ENCODE peak calls at places on chromosomes 3 and 15, in four cellular contexts. One of them, this sample, is unnamed.
A peak's percentile ranks its signal among the peaks of the same experiment; 100 is the strongest.

GRCh38 chr15:68488290-68488689 is 56.3 kb upstream of the ITGA11 start:
- DNase-seq in suprapubic skin: no peak
- DNase-seq in A549: no peak
- DNase-seq in heart right ventricle: no peak
- DNase-seq in this sample: no peak

GRCh38 chr15:66098019-66098363 is 155.6 kb downstream of the MEGF11 start:
- DNase-seq in suprapubic skin: peak; percentile 29
- DNase-seq in A549: no peak
- DNase-seq in heart right ventricle: no peak
- DNase-seq in this sample: no peak

GRCh38 chr3:184003187-184003967 is 14.3 kb downstream of the ABCC5 start:
- DNase-seq in suprapubic skin: no peak
- DNase-seq in A549: no peak
- DNase-seq in heart right ventricle: no peak
- DNase-seq in this sample: no peak

GRCh38 chr3:55013145-55013544 is 85.3 kb upstream of the LRTM1 start:
- DNase-seq in suprapubic skin: no peak
- DNase-seq in A549: peak; percentile 2
- DNase-seq in heart right ventricle: no peak
- DNase-seq in this sample: no peak

GRCh38 chr3:107598926-107599754 is 76.4 kb downstream of the BBX start:
- DNase-seq in suprapubic skin: no peak
- DNase-seq in A549: peak; percentile 33
- DNase-seq in heart right ventricle: peak; percentile 23
- DNase-seq in this sample: no peak

GRCh38 chr3:141851411-141851810 is 25.0 kb upstream of the ATP1B3 start:
- DNase-seq in suprapubic skin: no peak
- DNase-seq in A549: no peak
- DNase-seq in heart right ventricle: no peak
- DNase-seq in this sample: no peak

GRCh38 chr3:172524611-172525010 is 1.4 kb upstream of the TNFSF10 start:
- DNase-seq in suprapubic skin: no peak
- DNase-seq in A549: no peak
- DNase-seq in heart right ventricle: no peak
- DNase-seq in this sample: no peak

GRCh38 chr3:17752851-17753250 is 10.4 kb upstream of the TBC1D5 start:
- DNase-seq in suprapubic skin: no peak
- DNase-seq in A549: no peak
- DNase-seq in heart right ventricle: no peak
- DNase-seq in this sample: no peak

GRCh38 chr15:23014394-23015000 is 24.9 kb downstream of the TUBGCP5 start:
- DNase-seq in suprapubic skin: no peak
- DNase-seq in A549: no peak
- DNase-seq in heart right ventricle: no peak
- DNase-seq in this sample: no peak

GRCh38 chr3:125055165-125055912 is 458 bp downstream of the HEG1 start:
- DNase-seq in suprapubic skin: no peak
- DNase-seq in A549: no peak
- DNase-seq in heart right ventricle: peak; percentile 55
- DNase-seq in this sample: peak; percentile 75

GRCh38 chr3:126537116-126537729 is 13.3 kb downstream of the CHST13 start:
- DNase-seq in suprapubic skin: peak; percentile 21
- DNase-seq in A549: no peak
- DNase-seq in heart right ventricle: no peak
- DNase-seq in this sample: no peak

GRCh38 chr15:40087991-40088928 is 20.4 kb downstream of the BMF start:
- DNase-seq in suprapubic skin: peak; percentile 70
- DNase-seq in A549: no peak
- DNase-seq in heart right ventricle: peak; percentile 57
- DNase-seq in this sample: peak; percentile 63

GRCh38 chr3:186452517-186452916 is 90.5 kb upstream of the DGKG start:
- DNase-seq in suprapubic skin: no peak
- DNase-seq in A549: no peak
- DNase-seq in heart right ventricle: no peak
- DNase-seq in this sample: no peak

GRCh38 chr15:33150993-33151392 is 43.5 kb downstream of the FMN1 start:
- DNase-seq in suprapubic skin: no peak
- DNase-seq in A549: no peak
- DNase-seq in heart right ventricle: no peak
- DNase-seq in this sample: no peak

GRCh38 chr3:172582712-172583111 is 59.5 kb upstream of the TNFSF10 start:
- DNase-seq in suprapubic skin: no peak
- DNase-seq in A549: no peak
- DNase-seq in heart right ventricle: no peak
- DNase-seq in this sample: no peak

GRCh38 chr3:13200951-13201350 is 127.7 kb upstream of the IQSEC1 start:
- DNase-seq in suprapubic skin: no peak
- DNase-seq in A549: no peak
- DNase-seq in heart right ventricle: no peak
- DNase-seq in this sample: no peak

GRCh38 chr3:21159565-21159950 is 591.5 kb downstream of the ZNF385D start:
- DNase-seq in suprapubic skin: no peak
- DNase-seq in A549: no peak
- DNase-seq in heart right ventricle: no peak
- DNase-seq in this sample: no peak

GRCh38 chr3:142929109-142929508 is 34.4 kb downstream of the PAQR9 start:
- DNase-seq in suprapubic skin: no peak
- DNase-seq in A549: peak; percentile 78
- DNase-seq in heart right ventricle: peak; percentile 21
- DNase-seq in this sample: no peak

DNA sequence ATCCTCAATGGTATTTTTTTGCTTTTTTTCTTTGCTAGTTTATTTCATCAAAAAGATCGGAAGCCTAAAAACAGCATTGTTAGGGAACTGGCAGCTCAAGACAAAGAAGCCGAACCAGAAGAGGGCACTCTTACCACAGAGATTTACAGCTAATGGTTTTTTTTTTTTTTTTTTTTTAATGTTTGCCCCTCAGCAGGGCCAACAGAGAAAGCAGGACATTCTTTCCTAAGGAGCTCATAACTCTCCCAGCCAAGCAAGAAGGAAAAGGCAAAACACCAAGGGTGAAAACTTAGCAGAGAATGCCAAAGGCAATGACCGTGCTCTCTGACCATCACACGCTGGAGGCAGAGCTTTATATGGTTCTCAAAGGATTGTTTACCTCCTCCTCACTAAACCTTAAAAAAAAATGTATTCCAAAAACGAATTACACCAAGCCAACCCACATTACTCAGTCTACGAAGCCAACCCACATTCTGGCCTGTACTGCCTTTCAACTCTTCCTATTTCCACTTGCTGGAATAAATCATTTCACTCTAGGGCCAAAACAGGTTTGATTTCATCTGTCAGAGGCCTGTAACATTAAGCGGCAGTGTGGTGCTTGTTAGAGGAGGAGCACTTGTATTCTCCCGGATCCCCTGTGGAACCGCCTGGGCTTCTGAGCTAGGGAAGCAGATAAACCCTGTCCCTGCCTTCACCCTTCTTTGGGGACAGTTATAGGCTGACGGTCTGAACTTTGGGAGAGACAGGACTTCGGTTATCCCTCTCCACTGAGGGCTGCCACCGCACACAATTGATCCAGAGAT is 35.6 kb upstream of the GYG1 start:
- DNase-seq in suprapubic skin: no peak
- DNase-seq in A549: peak; percentile 19
- DNase-seq in heart right ventricle: no peak
- DNase-seq in this sample: peak; percentile 52
- H3K4me3 ChIP-seq in suprapubic skin: no peak overlapping the region
- H3K4me3 ChIP-seq in A549: no peak overlapping the region
- H3K4me3 ChIP-seq in heart right ventricle: no peak overlapping the region
- H3K4me3 ChIP-seq in this sample: no peak overlapping the region

GRCh38 chr3:177050466-177051237 is 146.6 kb downstream of the TBL1XR1 start:
- DNase-seq in suprapubic skin: no peak
- DNase-seq in A549: peak; percentile 4
- DNase-seq in heart right ventricle: no peak
- DNase-seq in this sample: no peak
- TF ChIP-seq CTCF in suprapubic skin: peak; percentile 19
- TF ChIP-seq CTCF in A549: peak; percentile 63
- TF ChIP-seq CTCF in heart right ventricle: no peak
- TF ChIP-seq CTCF in this sample: peak; percentile 37

GRCh38 chr15:84979651-84980050 is 2.0 kb upstream of the PDE8A start:
- DNase-seq in suprapubic skin: no peak
- DNase-seq in A549: no peak
- DNase-seq in heart right ventricle: peak; percentile 49
- DNase-seq in this sample: peak; percentile 48
- H3K4me3 ChIP-seq in suprapubic skin: peak overlapping the region; percentile 96
- H3K4me3 ChIP-seq in A549: peak overlapping the region; percentile 91
- H3K4me3 ChIP-seq in heart right ventricle: no peak overlapping the region
- H3K4me3 ChIP-seq in this sample: peak overlapping the region; percentile 91

GRCh38 chr3:14429237-14429636 is 26.8 kb downstream of the SLC6A6 start:
- DNase-seq in suprapubic skin: no peak
- DNase-seq in A549: no peak
- DNase-seq in heart right ventricle: no peak
- DNase-seq in this sample: no peak

GRCh38 chr3:14431928-14432834 is 29.8 kb downstream of the SLC6A6 start:
- DNase-seq in suprapubic skin: peak; percentile 93
- DNase-seq in A549: peak; percentile 91
- DNase-seq in heart right ventricle: peak; percentile 85
- DNase-seq in this sample: peak; percentile 82

GRCh38 chr3:14431556-14431927 is 29.1 kb downstream of the SLC6A6 start:
- DNase-seq in suprapubic skin: no peak
- DNase-seq in A549: no peak
- DNase-seq in heart right ventricle: no peak
- DNase-seq in this sample: peak; percentile 27

GRCh38 chr3:14429689-14430452 is 27.5 kb downstream of the SLC6A6 start:
- DNase-seq in suprapubic skin: no peak
- DNase-seq in A549: no peak
- DNase-seq in heart right ventricle: no peak
- DNase-seq in this sample: no peak

DNA sequence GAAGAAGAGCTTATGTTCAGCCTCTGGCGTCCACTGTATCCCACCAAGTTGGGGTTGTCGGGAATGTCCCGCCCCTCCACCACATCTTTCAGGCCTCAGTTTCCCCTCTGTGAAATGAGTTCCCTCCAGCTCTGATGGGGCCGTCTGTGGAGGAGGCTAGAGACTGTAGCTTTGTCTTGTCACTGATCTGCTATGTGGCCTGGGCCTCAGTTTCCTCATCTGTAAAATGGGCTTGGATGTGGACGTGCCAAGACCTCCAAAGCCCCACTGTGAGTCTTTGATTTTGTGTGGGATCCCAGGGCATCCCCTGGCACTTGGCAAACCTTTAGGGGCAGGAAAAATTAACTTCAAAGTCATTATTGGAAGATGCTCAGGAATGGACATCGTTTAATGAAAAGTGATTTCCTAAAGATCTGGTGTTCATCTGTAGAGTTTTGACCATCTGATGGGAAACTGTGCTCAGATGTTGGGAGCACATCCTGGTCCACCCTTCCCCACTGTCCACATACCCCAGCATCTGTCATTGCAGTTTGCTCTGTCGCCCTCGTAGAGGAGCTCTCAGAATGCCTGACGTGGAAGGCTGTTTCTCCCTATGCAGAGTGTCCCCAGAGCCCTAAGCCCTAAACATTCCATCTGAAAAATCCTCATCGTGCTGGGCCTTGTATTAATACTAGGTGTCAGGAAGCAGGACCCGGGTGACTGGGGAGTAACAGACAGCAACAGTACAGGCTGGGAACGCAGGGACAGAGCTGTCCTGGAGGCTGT is 28.5 kb downstream of the SLC6A6 start:
- DNase-seq in suprapubic skin: no peak
- DNase-seq in A549: no peak
- DNase-seq in heart right ventricle: no peak
- DNase-seq in this sample: no peak
- TF ChIP-seq CTCF in suprapubic skin: no peak
- TF ChIP-seq CTCF in A549: no peak
- TF ChIP-seq CTCF in heart right ventricle: no peak
- TF ChIP-seq CTCF in this sample: no peak

This sample was measured in pancreas.